ENCODE peak calls at places on chromosomes 11 and 22, in ten cellular contexts. V is A549, N is HCT116, B is sigmoid colon, U is body of pancreas, S is endothelial cell of umbilical vein, I is suprapubic skin, Q is adrenal gland, C is stomach, P is ovary. Z is an unnamed sample.

GRCh38 chr11:64373598-64373974 is 14.6 kb downstream of the RPS6KA4 start:
- DNase-seq in V (no peak), N (no peak), B (no peak), U (no peak), S (no peak), I (no peak), Q (no peak), C (no peak), P (no peak), Z (no peak)

GRCh38 chr22:47432683-47433082 is 670.2 kb downstream of the TBC1D22A start:
- DNase-seq in V (no peak), N (no peak), B (no peak), U (no peak), S (no peak), I (no peak), Q (no peak), C (no peak), P (no peak), Z (no peak)

GRCh38 chr11:13110929-13111812 is 102.1 kb downstream of the RASSF10 start:
- DNase-seq in V (peak), N (no peak), B (no peak), U (no peak), S (peak), I (no peak), Q (no peak), C (no peak), P (no peak), Z (no peak)

GRCh38 chr11:68038226-68038717 is 553 bp upstream of the TCIRG1 start:
- DNase-seq in V (no peak), N (no peak), B (no peak), U (peak), S (peak), I (no peak), Q (peak), C (no peak), P (no peak), Z (no peak)

GRCh38 chr11:35343033-35343598 is 76.2 kb downstream of the SLC1A2 start:
- DNase-seq in V (no peak), N (no peak), B (no peak), U (no peak), S (no peak), I (no peak), Q (no peak), C (no peak), P (no peak), Z (no peak)

GRCh38 chr22:30829901-30830550 is 135.4 kb downstream of the OSBP2 start:
- DNase-seq in V (peak), N (peak), B (no peak), U (no peak), S (peak), I (peak), Q (peak), C (peak), P (no peak), Z (no peak)

GRCh38 chr11:130523166-130523565 is 74.7 kb downstream of the ADAMTS15 start:
- DNase-seq in V (no peak), N (no peak), B (no peak), U (no peak), S (no peak), I (no peak), Q (no peak), C (no peak), P (peak), Z (no peak)

GRCh38 chr11:31560842-31561476 is 51.4 kb downstream of the ELP4 start:
- DNase-seq in V (no peak), N (no peak), B (no peak), U (no peak), S (no peak), I (no peak), Q (no peak), C (no peak), P (no peak), Z (no peak)

GRCh38 chr11:131674051-131674755 is 303.8 kb downstream of the NTM start:
- DNase-seq in V (peak), N (peak), B (peak), U (peak), S (peak), I (no peak), Q (peak), C (peak), P (peak), Z (peak)

GRCh38 chr11:47305734-47306483 is 36.0 kb downstream of the MADD start:
- DNase-seq in V (no peak), N (no peak), B (no peak), U (no peak), S (no peak), I (no peak), Q (peak), C (no peak), P (no peak), Z (peak)

GRCh38 chr11:101127699-101128570 is 1.7 kb downstream of the PGR start:
- DNase-seq in V (no peak), N (no peak), B (peak), U (peak), S (no peak), I (peak), Q (peak), C (peak), P (peak), Z (no peak)

GRCh38 chr22:50703726-50704509 is 31.3 kb downstream of the SHANK3 start:
- DNase-seq in V (no peak), N (no peak), B (peak), U (peak), S (no peak), I (peak), Q (no peak), C (no peak), P (no peak), Z (no peak)

GRCh38 chr11:21260101-21260500 is 590.7 kb downstream of the NELL1 start:
- DNase-seq in V (no peak), N (no peak), B (no peak), U (no peak), S (no peak), I (no peak), Q (no peak), C (no peak), P (no peak), Z (no peak)

GRCh38 chr11:74948546-74948897 is 369 bp downstream of the XRRA1 start:
- DNase-seq in V (no peak), N (no peak), B (no peak), U (no peak), S (no peak), I (no peak), Q (no peak), C (no peak), P (no peak), Z (no peak)

GRCh38 chr22:16963189-16963945 is 44.7 kb downstream of the GAB4 start:
- DNase-seq in V (no peak), N (no peak), B (no peak), U (no peak), S (no peak), I (no peak), Q (no peak), C (no peak), P (no peak), Z (no peak)

GRCh38 chr22:21028277-21029251 is 3.8 kb downstream of the SLC7A4 start:
- DNase-seq in V (no peak), N (no peak), B (no peak), U (no peak), S (no peak), I (no peak), Q (no peak), C (no peak), P (no peak), Z (no peak)

GRCh38 chr11:32434387-32435151 is 770 bp downstream of the WT1 start:
- DNase-seq in V (peak), N (no peak), B (no peak), U (no peak), S (no peak), I (no peak), Q (no peak), C (no peak), P (peak), Z (no peak)

GRCh38 chr11:6214530-6214929 is 9.2 kb downstream of the C11orf42 start:
- DNase-seq in V (no peak), N (no peak), B (no peak), U (no peak), S (no peak), I (no peak), Q (no peak), C (no peak), P (no peak), Z (no peak)

GRCh38 chr22:41917375-41917905 is 2.6 kb upstream of the SHISA8 start:
- DNase-seq in V (no peak), N (no peak), B (no peak), U (no peak), S (no peak), I (no peak), Q (no peak), C (no peak), P (no peak), Z (no peak)

GRCh38 chr11:17571431-17572358 is 24.6 kb downstream of the OTOG start:
- DNase-seq in V (no peak), N (no peak), B (no peak), U (no peak), S (no peak), I (no peak), Q (no peak), C (peak), P (no peak), Z (no peak)

GRCh38 chr11:78562398-78562797 is 12.3 kb downstream of the NARS2 start:
- DNase-seq in V (peak), N (no peak), B (no peak), U (no peak), S (peak), I (no peak), Q (no peak), C (no peak), P (no peak), Z (no peak)

GRCh38 chr11:67277231-67277961 is 11.1 kb downstream of the GRK2 start:
- DNase-seq in V (no peak), N (no peak), B (peak), U (peak), S (peak), I (peak), Q (peak), C (peak), P (peak), Z (peak)

GRCh38 chr22:23055448-23056179 is 14.7 kb upstream of the GNAZ start:
- DNase-seq in V (no peak), N (no peak), B (no peak), U (no peak), S (no peak), I (no peak), Q (no peak), C (no peak), P (no peak), Z (no peak)

GRCh38 chr11:7197469-7197868 is 54.2 kb upstream of the SYT9 start:
- DNase-seq in V (no peak), N (no peak), B (no peak), U (no peak), S (no peak), I (no peak), Q (no peak), C (no peak), P (no peak), Z (no peak)

GRCh38 chr11:35998651-35999050 is 54.8 kb downstream of the LDLRAD3 start:
- DNase-seq in V (no peak), N (no peak), B (no peak), U (no peak), S (no peak), I (no peak), Q (no peak), C (no peak), P (no peak), Z (no peak)

GRCh38 chr11:119863811-119864601 is 135.0 kb upstream of the NECTIN1 start:
- DNase-seq in V (no peak), N (no peak), B (no peak), U (no peak), S (no peak), I (no peak), Q (no peak), C (no peak), P (no peak), Z (no peak)

GRCh38 chr11:96254087-96254486 is 88.9 kb downstream of the MAML2 start:
- DNase-seq in V (no peak), N (no peak), B (no peak), U (no peak), S (peak), I (no peak), Q (no peak), C (no peak), P (no peak), Z (no peak)

GRCh38 chr11:44993971-44994705 is 43.5 kb upstream of the TP53I11 start:
- DNase-seq in V (no peak), N (no peak), B (no peak), U (peak), S (no peak), I (no peak), Q (no peak), C (no peak), P (no peak), Z (no peak)

GRCh38 chr11:26522912-26523610 is 49.0 kb downstream of the MUC15 start:
- DNase-seq in V (no peak), N (no peak), B (no peak), U (no peak), S (no peak), I (no peak), Q (no peak), C (no peak), P (no peak), Z (no peak)

GRCh38 chr22:25774575-25775026 is 32.6 kb downstream of the MYO18B start:
- DNase-seq in V (no peak), N (no peak), B (no peak), U (no peak), S (no peak), I (no peak), Q (no peak), C (no peak), P (no peak), Z (no peak)

GRCh38 chr11:9219572-9219971 is 45.6 kb downstream of the DENND5A start:
- DNase-seq in V (no peak), N (no peak), B (no peak), U (no peak), S (no peak), I (no peak), Q (no peak), C (no peak), P (no peak), Z (no peak)

GRCh38 chr22:39873963-39874362 is 19.6 kb downstream of the ENTHD1 start:
- DNase-seq in V (no peak), N (no peak), B (no peak), U (no peak), S (no peak), I (no peak), Q (no peak), C (no peak), P (no peak), Z (no peak)

GRCh38 chr11:21625982-21626381 is 566.9 kb upstream of the ANO5 start:
- DNase-seq in V (no peak), N (no peak), B (peak), U (peak), S (no peak), I (no peak), Q (peak), C (no peak), P (no peak), Z (no peak)

GRCh38 chr22:30701872-30702271 is 7.2 kb downstream of the OSBP2 start:
- DNase-seq in V (no peak), N (peak), B (no peak), U (no peak), S (no peak), I (no peak), Q (no peak), C (no peak), P (no peak), Z (no peak)

DNA sequence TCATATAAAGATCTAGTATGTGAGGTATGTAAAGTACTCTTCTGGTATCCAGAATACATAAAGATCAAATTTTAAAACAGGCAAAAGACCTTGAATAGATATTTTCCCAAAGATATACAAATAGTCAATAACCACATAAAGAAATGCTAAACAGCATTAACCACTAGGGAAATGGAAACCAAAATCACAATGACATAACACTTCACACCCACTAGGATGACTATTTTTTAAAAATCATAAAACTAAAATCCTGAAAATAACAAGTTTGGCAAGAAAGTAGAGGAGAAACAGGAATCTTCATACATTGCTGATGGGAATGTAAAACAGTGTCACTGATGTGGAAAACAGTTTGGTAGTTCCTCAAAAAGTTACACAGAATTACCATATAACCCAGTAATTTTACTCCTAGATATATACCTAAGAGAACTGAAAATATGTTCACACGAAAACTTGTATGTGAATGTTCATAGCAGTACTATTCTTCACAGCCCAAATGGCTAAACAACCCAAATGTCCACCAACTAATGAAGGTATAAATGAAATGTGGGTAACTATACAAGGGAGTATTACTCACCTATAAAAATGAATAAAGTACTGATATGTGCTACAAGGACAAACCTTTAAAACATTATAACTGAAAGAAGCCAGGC is 12.5 kb downstream of the PICALM start:
- DNase-seq in V (no peak), N (no peak), B (no peak), U (no peak), S (no peak), I (no peak), Q (no peak), C (no peak), P (no peak), Z (no peak)
- H3K27ac ChIP-seq in V (no peak), N (no peak), B (no peak), U (no peak), S (no peak), I (no peak), Q (no peak), C (no peak), P (no peak), Z (no peak)

GRCh38 chr11:108664730-108665525 is at the start of gene DDX10:
- DNase-seq in V (peak), N (peak), B (peak), U (peak), S (peak), I (peak), Q (peak), C (peak), P (peak), Z (peak)

GRCh38 chr11:108663154-108663877 is 1.6 kb upstream of the DDX10 start:
- DNase-seq in V (no peak), N (no peak), B (no peak), U (no peak), S (no peak), I (no peak), Q (no peak), C (no peak), P (no peak), Z (no peak)

GRCh38 chr11:108669261-108669660 is 4.4 kb downstream of the DDX10 start:
- DNase-seq in V (no peak), N (no peak), B (no peak), U (no peak), S (no peak), I (no peak), Q (no peak), C (no peak), P (no peak), Z (no peak)

GRCh38 chr11:108664241-108664640 is 628 bp upstream of the DDX10 start:
- DNase-seq in V (no peak), N (no peak), B (no peak), U (no peak), S (no peak), I (no peak), Q (no peak), C (no peak), P (peak), Z (no peak)

DNA sequence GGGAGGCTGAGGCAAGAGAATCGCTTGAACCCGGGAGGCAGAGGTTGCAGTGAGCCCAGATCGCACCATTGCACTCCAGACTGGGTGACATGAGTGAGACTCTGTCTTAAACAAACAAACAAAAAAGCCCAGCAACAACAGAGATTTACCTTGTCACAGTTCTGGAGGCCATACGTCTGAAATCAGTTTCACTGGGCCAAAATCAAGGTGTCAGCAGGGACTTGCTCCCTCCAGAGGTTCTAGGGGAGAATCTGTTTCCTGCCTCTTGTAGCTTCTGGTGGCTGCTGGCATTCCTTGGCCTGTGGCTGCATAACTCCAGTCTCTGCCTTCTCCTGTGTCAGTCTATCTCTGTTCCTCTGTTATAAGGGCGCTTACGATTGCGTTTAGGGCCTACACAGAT is 1.5 kb downstream of the DDX10 start:
- DNase-seq in V (no peak), N (no peak), B (no peak), U (no peak), S (no peak), I (no peak), Q (no peak), C (no peak), P (no peak), Z (no peak)
- H3K4me3 ChIP-seq in V (peak), N (no peak), B (no peak), U (no peak), S (no peak), I (peak), Q (no peak), C (peak), P (no peak), Z (no peak)

DNA sequence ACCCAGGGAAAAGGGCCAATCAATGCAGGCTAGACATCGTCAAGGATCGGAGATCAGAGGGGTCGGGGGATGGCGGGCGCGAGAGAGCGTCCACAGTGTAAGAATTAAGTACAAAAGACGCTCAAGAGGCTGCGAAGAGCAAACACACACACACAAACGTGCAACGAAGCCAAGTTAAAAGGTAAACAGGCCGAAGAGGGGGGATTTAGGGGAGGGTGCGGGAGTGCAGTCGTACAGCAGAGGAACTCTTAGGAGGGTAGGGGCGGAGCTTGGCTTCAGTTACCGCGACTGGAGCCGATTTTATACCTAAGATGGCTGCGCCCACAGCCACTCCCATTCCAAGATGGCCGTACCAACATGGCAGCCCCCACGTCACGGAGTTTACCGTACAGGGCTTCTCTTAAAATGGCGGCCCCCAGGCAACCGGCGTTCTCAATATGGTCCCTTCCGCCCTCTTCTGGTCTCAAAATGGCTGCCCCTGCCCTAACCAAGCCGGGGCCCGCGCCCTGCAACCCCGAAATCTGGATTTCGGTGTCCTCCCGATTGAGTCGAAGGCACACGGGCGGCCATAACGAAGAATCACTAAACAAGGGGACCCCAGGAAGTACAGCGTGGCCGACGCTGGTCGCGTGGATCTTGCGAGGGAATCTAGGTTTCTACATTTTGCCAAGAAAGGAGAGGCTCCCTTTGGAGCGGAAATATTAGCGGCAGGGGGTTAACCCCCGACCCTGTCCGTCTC is 2.0 kb downstream of the GNG3 start:
- DNase-seq in V (peak), N (no peak), B (peak), U (peak), S (peak), I (peak), Q (peak), C (peak), P (peak), Z (peak)
- TF ChIP-seq POLR2A in V (no peak), N (no peak), B (peak), U (peak), S (peak), I (peak), Q (peak), C (no peak), P (peak), Z (peak)

DNA sequence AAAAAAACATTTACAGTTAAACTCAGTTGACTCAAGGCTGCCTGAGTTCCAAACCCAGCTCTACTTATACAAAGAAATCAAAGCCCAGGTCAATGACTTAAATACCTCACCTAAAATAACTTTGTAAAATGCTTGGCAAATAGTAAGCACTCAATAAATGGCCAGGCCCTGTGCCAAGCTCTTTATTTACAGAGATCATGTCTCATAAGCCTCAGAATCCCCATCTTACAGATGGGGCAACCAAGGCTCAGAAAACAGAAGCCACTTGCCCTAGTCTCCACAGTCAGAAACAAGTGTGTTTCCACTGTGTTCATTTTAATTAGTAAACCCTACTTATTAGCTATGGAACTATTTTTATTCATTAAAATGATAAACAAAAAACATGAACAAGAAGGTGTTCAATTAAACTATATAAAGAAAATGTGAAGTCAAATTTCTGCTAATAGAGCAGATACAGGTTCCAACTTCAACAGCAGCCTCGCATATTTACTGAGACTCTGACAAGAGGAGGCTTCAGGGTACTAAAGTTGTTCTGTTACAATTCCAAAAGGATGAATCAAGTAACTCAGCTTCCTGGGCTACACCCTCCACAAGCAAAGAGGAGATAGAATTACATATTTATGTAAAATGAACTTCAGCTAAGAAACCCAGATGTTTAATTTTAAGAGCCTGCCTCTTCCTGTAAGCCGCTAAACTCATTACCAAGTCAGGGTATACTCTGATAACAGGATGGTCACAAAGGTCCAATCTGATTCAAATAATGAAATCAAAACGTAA is 30.7 kb upstream of the TTC28 start:
- DNase-seq in V (no peak), N (no peak), B (no peak), U (no peak), S (peak), I (no peak), Q (no peak), C (no peak), P (no peak), Z (no peak)
- H3K27ac ChIP-seq in V (peak), N (no peak), B (peak), U (no peak), S (peak), I (peak), Q (peak), C (peak), P (peak), Z (no peak)

Z was measured in prostate gland.